ENCODE peak calls at places on chromosomes 12 and 14, in seven cellular contexts. S is dorsolateral prefrontal cortex, H is pancreas, C is IMR-90, B is lower lobe of right lung, P is cardiac muscle cell, E is GM23338. J is an unnamed sample.
A peak's percentile ranks its signal among the peaks of the same experiment; 100 is the strongest.

GRCh38 chr12:52275686-52276085 is 1.2 kb downstream of the KRT86 start:
- DNase-seq in B (no peak), C (no peak), S (no peak), H (no peak), E (no peak), P (no peak), J (no peak)

GRCh38 chr14:98077176-98077575 is 1194.8 kb downstream of the BCL11B start:
- DNase-seq in B (no peak), E (no peak), P (no peak), H (no peak), S (no peak), C (no peak), J (no peak)

GRCh38 chr12:79250955-79251354 is 386.4 kb downstream of the SYT1 start:
- DNase-seq in B (no peak), C (peak; percentile 35), S (no peak), H (no peak), P (no peak), E (no peak), J (no peak)

GRCh38 chr12:68240975-68241374 is 12.4 kb downstream of the IL22 start:
- DNase-seq in S (no peak), P (no peak), E (no peak), C (peak; percentile 57), H (no peak), B (no peak), J (no peak)

GRCh38 chr12:52826611-52827498 is 7.3 kb downstream of the KRT79 start:
- DNase-seq in E (peak; percentile 55), B (no peak), P (no peak), S (no peak), C (no peak), H (no peak), J (no peak)

GRCh38 chr14:72515779-72516770 is 377.8 kb downstream of the DPF3 start:
- DNase-seq in P (peak; percentile 47), B (no peak), C (peak; percentile 69), E (peak; percentile 11), H (peak; percentile 28), S (no peak), J (no peak)

GRCh38 chr12:70426620-70427019 is 60.5 kb downstream of the KCNMB4 start:
- DNase-seq in E (no peak), P (no peak), S (no peak), C (no peak), H (no peak), B (no peak), J (no peak)

GRCh38 chr12:128844031-128844635 is 9.1 kb upstream of the GLT1D1 start:
- DNase-seq in C (no peak), S (no peak), P (no peak), B (peak; percentile 56), E (peak; percentile 63), H (no peak), J (no peak)

DNA sequence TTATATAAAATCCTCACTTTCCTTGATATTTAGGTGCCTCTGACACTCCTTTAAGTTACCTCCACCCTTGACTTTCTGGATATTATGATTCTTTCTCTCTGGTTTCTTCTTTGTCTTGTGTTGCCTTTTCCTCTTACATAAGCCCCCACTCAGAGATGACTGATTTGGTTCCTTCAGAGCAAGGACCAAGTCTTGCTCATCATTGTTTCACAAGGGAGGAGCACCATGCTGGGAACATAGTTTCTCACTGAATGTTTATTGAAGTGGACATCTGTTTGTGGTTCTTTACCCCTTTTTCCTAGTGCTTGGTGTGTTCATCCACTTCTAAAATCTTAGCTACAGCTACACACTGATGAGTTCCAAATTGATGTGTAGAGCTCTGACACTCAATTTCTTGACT is 161.3 kb upstream of the PTPRQ start:
- DNase-seq in B (no peak), S (no peak), H (no peak), P (no peak), E (no peak), C (peak; percentile 38), J (no peak)
- H3K27ac ChIP-seq in B (no peak overlapping the region), S (no peak overlapping the region), H (no peak overlapping the region), P (no peak overlapping the region), E (no peak overlapping the region), C (no peak overlapping the region), J (no peak overlapping the region)

GRCh38 chr12:75658286-75658685 is 146.9 kb upstream of the KRR1 start:
- DNase-seq in S (no peak), P (no peak), H (no peak), B (no peak), E (no peak), C (no peak), J (no peak)
- H3K27ac ChIP-seq in S (no peak overlapping the region), P (no peak overlapping the region), H (no peak overlapping the region), B (no peak overlapping the region), E (no peak overlapping the region), C (peak overlapping the region; percentile 64), J (peak overlapping the region; percentile 11)

GRCh38 chr12:32454866-32455265 is 55.5 kb downstream of the FGD4 start:
- DNase-seq in P (no peak), H (no peak), E (peak; percentile 90), B (no peak), C (no peak), S (no peak), J (no peak)

GRCh38 chr12:32451816-32452215 is 52.5 kb downstream of the FGD4 start:
- DNase-seq in C (no peak), H (no peak), P (no peak), S (no peak), E (no peak), B (no peak), J (no peak)

GRCh38 chr12:32450768-32451167 is 51.4 kb downstream of the FGD4 start:
- DNase-seq in P (no peak), S (no peak), E (no peak), B (no peak), C (no peak), H (no peak), J (no peak)

GRCh38 chr12:32455607-32456063 is 56.3 kb downstream of the FGD4 start:
- DNase-seq in C (peak; percentile 82), E (peak; percentile 76), H (no peak), B (no peak), S (no peak), P (peak; percentile 69), J (no peak)

DNA sequence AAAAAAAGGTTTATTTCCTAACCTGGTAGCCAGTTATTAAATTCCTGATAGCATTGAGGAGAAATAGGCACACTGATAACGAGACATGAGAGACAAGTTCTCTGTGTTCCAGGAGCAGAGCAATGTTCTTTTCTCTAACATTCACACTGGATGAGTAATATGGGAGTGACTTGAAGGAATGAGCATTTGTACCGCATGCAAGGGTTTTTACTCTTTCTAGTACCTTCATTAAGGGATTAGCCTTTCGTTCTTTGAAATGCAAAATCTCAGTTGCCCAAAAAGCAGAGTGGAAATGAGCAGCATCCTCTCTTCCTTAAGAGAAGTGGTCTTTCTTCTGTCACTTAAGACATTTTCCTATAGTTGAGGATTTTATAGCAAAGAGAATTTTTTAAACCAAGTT is 54.7 kb downstream of the FGD4 start:
- DNase-seq in B (no peak), S (no peak), P (no peak), C (peak; percentile 67), H (no peak), E (peak; percentile 90), J (no peak)
- H3K27ac ChIP-seq in B (peak overlapping the region; percentile 2), S (no peak overlapping the region), P (no peak overlapping the region), C (no peak overlapping the region), H (peak overlapping the region; percentile 48), E (peak overlapping the region; percentile 94), J (no peak overlapping the region)

GRCh38 chr12:106228320-106228710 is 19.5 kb downstream of the CKAP4 start:
- DNase-seq in C (no peak), S (no peak), P (no peak), B (no peak), E (no peak), H (no peak), J (no peak)

GRCh38 chr12:106229036-106229591 is 18.7 kb downstream of the CKAP4 start:
- DNase-seq in C (no peak), B (no peak), P (no peak), H (no peak), S (no peak), E (no peak), J (no peak)

GRCh38 chr12:106226884-106227640 is 20.8 kb downstream of the CKAP4 start:
- DNase-seq in H (no peak), S (no peak), P (peak; percentile 61), B (no peak), E (peak; percentile 81), C (peak; percentile 55), J (no peak)

GRCh38 chr12:106224392-106224706 is 23.5 kb downstream of the CKAP4 start:
- DNase-seq in H (no peak), S (no peak), C (no peak), E (no peak), B (no peak), P (no peak), J (no peak)

GRCh38 chr12:106227641-106228319 is 20.0 kb downstream of the CKAP4 start:
- DNase-seq in C (no peak), B (peak; percentile 88), E (no peak), S (no peak), P (no peak), H (no peak), J (no peak)
- H3K27ac ChIP-seq in C (no peak overlapping the region), B (peak overlapping the region; percentile 71), E (no peak overlapping the region), S (no peak overlapping the region), P (no peak overlapping the region), H (no peak overlapping the region), J (no peak overlapping the region)

GRCh38 chr14:33505295-33505962 is 445.4 kb downstream of the EGLN3 start:
- DNase-seq in S (no peak), H (no peak), P (no peak), B (no peak), C (no peak), E (no peak), J (no peak)

GRCh38 chr14:33493990-33494389 is 456.9 kb downstream of the EGLN3 start:
- DNase-seq in C (no peak), H (no peak), P (no peak), B (no peak), S (no peak), E (no peak), J (no peak)

GRCh38 chr14:33499687-33500086 is 451.2 kb downstream of the EGLN3 start:
- DNase-seq in H (no peak), S (no peak), P (no peak), B (no peak), E (no peak), C (no peak), J (no peak)
- H3K27ac ChIP-seq in H (no peak overlapping the region), S (no peak overlapping the region), P (no peak overlapping the region), B (no peak overlapping the region), E (no peak overlapping the region), C (no peak overlapping the region), J (peak overlapping the region; percentile 31)

GRCh38 chr12:28202374-28203130 is 12.3 kb downstream of the CCDC91 start:
- DNase-seq in E (no peak), B (no peak), H (no peak), C (no peak), S (no peak), P (no peak), J (no peak)
- H3K27ac ChIP-seq in E (no peak overlapping the region), B (no peak overlapping the region), H (peak overlapping the region; percentile 82), C (no peak overlapping the region), S (no peak overlapping the region), P (no peak overlapping the region), J (no peak overlapping the region)

J was measured in caudate nucleus.